ENCODE peak calls at places on chromosomes 11 and 22, in seven cellular contexts. One of them, this sample, is unnamed.

GRCh38 chr11:16759857-16760256 is 21.4 kb downstream of the C11orf58 start:
- DNase-seq in neural progenitor cell: no peak
- DNase-seq in A549: no peak
- DNase-seq in body of pancreas: no peak
- DNase-seq in kidney: no peak
- DNase-seq in SK-N-SH: no peak
- DNase-seq in fibroblast of mammary gland: no peak
- DNase-seq in this sample: no peak

GRCh38 chr11:132444891-132445290 is 1074.5 kb downstream of the NTM start:
- DNase-seq in A549: no peak
- DNase-seq in neural progenitor cell: no peak
- DNase-seq in fibroblast of mammary gland: no peak
- DNase-seq in SK-N-SH: no peak
- DNase-seq in body of pancreas: peak; percentile 55
- DNase-seq in kidney: no peak
- DNase-seq in this sample: no peak

GRCh38 chr22:46078241-46079092 is 71.9 kb upstream of the PPARA start:
- DNase-seq in body of pancreas: peak; percentile 90
- DNase-seq in kidney: peak; percentile 92
- DNase-seq in SK-N-SH: peak; percentile 68
- DNase-seq in fibroblast of mammary gland: peak; percentile 77
- DNase-seq in A549: peak; percentile 89
- DNase-seq in neural progenitor cell: no peak
- DNase-seq in this sample: peak; percentile 57

GRCh38 chr11:118202599-118203422 is 22.0 kb downstream of the JAML start:
- DNase-seq in neural progenitor cell: no peak
- DNase-seq in body of pancreas: peak; percentile 32
- DNase-seq in fibroblast of mammary gland: no peak
- DNase-seq in A549: no peak
- DNase-seq in kidney: no peak
- DNase-seq in SK-N-SH: no peak
- DNase-seq in this sample: no peak

GRCh38 chr22:26586556-26587325 is 3.2 kb downstream of the TPST2 start:
- DNase-seq in neural progenitor cell: no peak
- DNase-seq in body of pancreas: no peak
- DNase-seq in kidney: peak; percentile 57
- DNase-seq in fibroblast of mammary gland: no peak
- DNase-seq in SK-N-SH: no peak
- DNase-seq in A549: no peak
- DNase-seq in this sample: peak; percentile 55

GRCh38 chr11:118921929-118922744 is 3.6 kb downstream of the BCL9L start:
- DNase-seq in A549: peak; percentile 91
- DNase-seq in body of pancreas: peak; percentile 95
- DNase-seq in kidney: peak; percentile 96
- DNase-seq in fibroblast of mammary gland: peak; percentile 74
- DNase-seq in neural progenitor cell: peak; percentile 85
- DNase-seq in SK-N-SH: peak; percentile 80
- DNase-seq in this sample: peak; percentile 88

GRCh38 chr11:107769189-107769588 is 57.3 kb upstream of the SLN start:
- DNase-seq in fibroblast of mammary gland: peak; percentile 74
- DNase-seq in A549: no peak
- DNase-seq in kidney: no peak
- DNase-seq in SK-N-SH: no peak
- DNase-seq in body of pancreas: no peak
- DNase-seq in neural progenitor cell: no peak
- DNase-seq in this sample: peak; percentile 20

GRCh38 chr22:42256930-42257329 is 13.5 kb downstream of the TCF20 start:
- DNase-seq in A549: no peak
- DNase-seq in SK-N-SH: no peak
- DNase-seq in body of pancreas: no peak
- DNase-seq in neural progenitor cell: no peak
- DNase-seq in kidney: no peak
- DNase-seq in fibroblast of mammary gland: no peak
- DNase-seq in this sample: no peak

GRCh38 chr11:2929511-2929879 is 275 bp upstream of the PHLDA2 start:
- DNase-seq in SK-N-SH: peak; percentile 69
- DNase-seq in kidney: peak; percentile 92
- DNase-seq in A549: peak; percentile 81
- DNase-seq in neural progenitor cell: peak; percentile 57
- DNase-seq in fibroblast of mammary gland: peak; percentile 70
- DNase-seq in body of pancreas: peak; percentile 75
- DNase-seq in this sample: peak; percentile 86

GRCh38 chr11:45580399-45580798 is 85.0 kb downstream of the CHST1 start:
- DNase-seq in neural progenitor cell: peak; percentile 65
- DNase-seq in kidney: no peak
- DNase-seq in A549: peak; percentile 18
- DNase-seq in SK-N-SH: no peak
- DNase-seq in fibroblast of mammary gland: peak; percentile 43
- DNase-seq in body of pancreas: no peak
- DNase-seq in this sample: peak; percentile 28

GRCh38 chr22:50281957-50282356 is 11.8 kb upstream of the MAPK11 start:
- DNase-seq in body of pancreas: peak; percentile 64
- DNase-seq in SK-N-SH: no peak
- DNase-seq in fibroblast of mammary gland: no peak
- DNase-seq in A549: no peak
- DNase-seq in kidney: no peak
- DNase-seq in neural progenitor cell: no peak
- DNase-seq in this sample: no peak

GRCh38 chr11:70882716-70883085 is 369.7 kb downstream of the SHANK2 start:
- DNase-seq in body of pancreas: no peak
- DNase-seq in SK-N-SH: no peak
- DNase-seq in fibroblast of mammary gland: no peak
- DNase-seq in A549: no peak
- DNase-seq in kidney: peak; percentile 46
- DNase-seq in neural progenitor cell: no peak
- DNase-seq in this sample: no peak

GRCh38 chr11:95074806-95075563 is 8.3 kb downstream of the SRSF8 start:
- DNase-seq in A549: no peak
- DNase-seq in fibroblast of mammary gland: no peak
- DNase-seq in body of pancreas: peak; percentile 68
- DNase-seq in SK-N-SH: no peak
- DNase-seq in neural progenitor cell: no peak
- DNase-seq in kidney: peak; percentile 94
- DNase-seq in this sample: no peak

GRCh38 chr11:28887681-28888080 is 779.5 kb downstream of the METTL15 start:
- DNase-seq in fibroblast of mammary gland: no peak
- DNase-seq in body of pancreas: no peak
- DNase-seq in neural progenitor cell: no peak
- DNase-seq in SK-N-SH: no peak
- DNase-seq in A549: no peak
- DNase-seq in kidney: no peak
- DNase-seq in this sample: peak; percentile 10

GRCh38 chr11:76325149-76325548 is 55.8 kb downstream of the THAP12 start:
- DNase-seq in SK-N-SH: no peak
- DNase-seq in fibroblast of mammary gland: no peak
- DNase-seq in neural progenitor cell: no peak
- DNase-seq in body of pancreas: no peak
- DNase-seq in kidney: no peak
- DNase-seq in A549: no peak
- DNase-seq in this sample: no peak

GRCh38 chr11:130525307-130525706 is 76.9 kb downstream of the ADAMTS15 start:
- DNase-seq in kidney: no peak
- DNase-seq in SK-N-SH: no peak
- DNase-seq in neural progenitor cell: no peak
- DNase-seq in A549: no peak
- DNase-seq in body of pancreas: no peak
- DNase-seq in fibroblast of mammary gland: no peak
- DNase-seq in this sample: no peak

GRCh38 chr11:76209956-76210885 is 3.9 kb upstream of the WNT11 start:
- DNase-seq in A549: peak; percentile 52
- DNase-seq in body of pancreas: peak; percentile 79
- DNase-seq in SK-N-SH: peak; percentile 82
- DNase-seq in neural progenitor cell: peak; percentile 81
- DNase-seq in fibroblast of mammary gland: peak; percentile 65
- DNase-seq in kidney: peak; percentile 91
- DNase-seq in this sample: peak; percentile 85

GRCh38 chr11:44916797-44917196 is 33.9 kb downstream of the TP53I11 start:
- DNase-seq in neural progenitor cell: no peak
- DNase-seq in SK-N-SH: no peak
- DNase-seq in body of pancreas: no peak
- DNase-seq in fibroblast of mammary gland: no peak
- DNase-seq in A549: no peak
- DNase-seq in kidney: no peak
- DNase-seq in this sample: no peak

GRCh38 chr11:76382209-76382608 is 1.1 kb downstream of the GVQW3 start:
- DNase-seq in A549: no peak
- DNase-seq in fibroblast of mammary gland: no peak
- DNase-seq in neural progenitor cell: no peak
- DNase-seq in body of pancreas: no peak
- DNase-seq in SK-N-SH: no peak
- DNase-seq in kidney: no peak
- DNase-seq in this sample: no peak

GRCh38 chr11:17432041-17432440 is 43.6 kb upstream of the KCNJ11 start:
- DNase-seq in SK-N-SH: no peak
- DNase-seq in A549: no peak
- DNase-seq in body of pancreas: no peak
- DNase-seq in kidney: no peak
- DNase-seq in fibroblast of mammary gland: no peak
- DNase-seq in neural progenitor cell: no peak
- DNase-seq in this sample: no peak

GRCh38 chr11:71482216-71482615 is 29.2 kb downstream of the NADSYN1 start:
- DNase-seq in fibroblast of mammary gland: no peak
- DNase-seq in body of pancreas: no peak
- DNase-seq in SK-N-SH: no peak
- DNase-seq in kidney: no peak
- DNase-seq in A549: no peak
- DNase-seq in neural progenitor cell: no peak
- DNase-seq in this sample: no peak

GRCh38 chr11:67029146-67029545 is 6.2 kb downstream of the SYT12 start:
- DNase-seq in fibroblast of mammary gland: peak; percentile 33
- DNase-seq in kidney: no peak
- DNase-seq in body of pancreas: no peak
- DNase-seq in A549: no peak
- DNase-seq in neural progenitor cell: no peak
- DNase-seq in SK-N-SH: no peak
- DNase-seq in this sample: no peak

GRCh38 chr11:58576792-58577440 is 1.3 kb upstream of the LPXN start:
- DNase-seq in A549: peak; percentile 23
- DNase-seq in SK-N-SH: peak; percentile 5
- DNase-seq in kidney: no peak
- DNase-seq in fibroblast of mammary gland: peak; percentile 66
- DNase-seq in body of pancreas: no peak
- DNase-seq in neural progenitor cell: no peak
- DNase-seq in this sample: peak; percentile 57

GRCh38 chr11:105168457-105168856 is 28.9 kb upstream of the CARD18 start:
- DNase-seq in fibroblast of mammary gland: peak; percentile 51
- DNase-seq in neural progenitor cell: no peak
- DNase-seq in A549: no peak
- DNase-seq in SK-N-SH: no peak
- DNase-seq in kidney: no peak
- DNase-seq in body of pancreas: no peak
- DNase-seq in this sample: no peak

DNA sequence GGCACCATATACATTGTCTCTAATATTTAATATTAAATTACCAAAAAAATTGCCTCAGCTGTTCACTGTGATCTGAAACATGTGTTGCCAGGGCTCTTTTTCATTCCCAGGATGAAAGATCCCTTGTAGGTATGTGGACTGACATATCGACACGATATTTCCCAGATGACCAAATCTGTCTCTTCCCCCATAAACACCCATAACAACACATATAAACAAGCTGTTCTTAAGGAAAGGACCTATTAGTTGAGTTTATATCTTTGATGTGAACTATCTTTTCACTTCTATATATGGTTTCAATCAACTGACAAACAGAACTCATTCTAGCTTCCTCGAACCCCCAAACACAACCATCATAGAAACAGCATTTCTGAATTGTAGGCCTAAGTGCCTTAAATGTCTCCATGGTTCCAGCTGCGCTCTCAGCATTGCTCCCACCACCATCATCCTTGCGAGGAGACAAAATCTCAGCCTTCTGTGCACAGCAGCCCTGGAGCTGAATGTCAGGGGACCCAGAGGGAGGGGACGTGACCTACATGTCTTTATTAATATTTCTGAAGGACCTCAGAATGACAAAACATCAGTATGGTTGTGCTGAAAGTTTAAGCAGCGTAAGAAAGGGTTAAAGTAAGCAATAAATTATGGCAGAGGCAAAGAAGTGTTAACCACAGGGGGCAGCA is 67.0 kb downstream of the ETS1 start:
- DNase-seq in body of pancreas: no peak
- DNase-seq in neural progenitor cell: no peak
- DNase-seq in SK-N-SH: no peak
- DNase-seq in kidney: no peak
- DNase-seq in fibroblast of mammary gland: peak; percentile 43
- DNase-seq in A549: no peak
- DNase-seq in this sample: peak; percentile 55
- H3K4me3 ChIP-seq in body of pancreas: no peak overlapping the region
- H3K4me3 ChIP-seq in neural progenitor cell: no peak overlapping the region
- H3K4me3 ChIP-seq in SK-N-SH: peak overlapping the region; percentile 91
- H3K4me3 ChIP-seq in kidney: peak overlapping the region; percentile 69
- H3K4me3 ChIP-seq in fibroblast of mammary gland: peak overlapping the region; percentile 92
- H3K4me3 ChIP-seq in A549: peak overlapping the region; percentile 60
- H3K4me3 ChIP-seq in this sample: peak overlapping the region; percentile 79

GRCh38 chr22:20186183-20186870 is 35.5 kb upstream of the CCDC188 start:
- DNase-seq in kidney: no peak
- DNase-seq in fibroblast of mammary gland: no peak
- DNase-seq in SK-N-SH: peak; percentile 59
- DNase-seq in A549: peak; percentile 25
- DNase-seq in neural progenitor cell: peak; percentile 84
- DNase-seq in body of pancreas: no peak
- DNase-seq in this sample: no peak
- TF ChIP-seq CTCF in kidney: no peak
- TF ChIP-seq CTCF in fibroblast of mammary gland: no peak
- TF ChIP-seq CTCF in SK-N-SH: peak; percentile 19
- TF ChIP-seq CTCF in A549: no peak
- TF ChIP-seq CTCF in neural progenitor cell: peak; percentile 56
- TF ChIP-seq CTCF in body of pancreas: no peak
- TF ChIP-seq CTCF in this sample: no peak

DNA sequence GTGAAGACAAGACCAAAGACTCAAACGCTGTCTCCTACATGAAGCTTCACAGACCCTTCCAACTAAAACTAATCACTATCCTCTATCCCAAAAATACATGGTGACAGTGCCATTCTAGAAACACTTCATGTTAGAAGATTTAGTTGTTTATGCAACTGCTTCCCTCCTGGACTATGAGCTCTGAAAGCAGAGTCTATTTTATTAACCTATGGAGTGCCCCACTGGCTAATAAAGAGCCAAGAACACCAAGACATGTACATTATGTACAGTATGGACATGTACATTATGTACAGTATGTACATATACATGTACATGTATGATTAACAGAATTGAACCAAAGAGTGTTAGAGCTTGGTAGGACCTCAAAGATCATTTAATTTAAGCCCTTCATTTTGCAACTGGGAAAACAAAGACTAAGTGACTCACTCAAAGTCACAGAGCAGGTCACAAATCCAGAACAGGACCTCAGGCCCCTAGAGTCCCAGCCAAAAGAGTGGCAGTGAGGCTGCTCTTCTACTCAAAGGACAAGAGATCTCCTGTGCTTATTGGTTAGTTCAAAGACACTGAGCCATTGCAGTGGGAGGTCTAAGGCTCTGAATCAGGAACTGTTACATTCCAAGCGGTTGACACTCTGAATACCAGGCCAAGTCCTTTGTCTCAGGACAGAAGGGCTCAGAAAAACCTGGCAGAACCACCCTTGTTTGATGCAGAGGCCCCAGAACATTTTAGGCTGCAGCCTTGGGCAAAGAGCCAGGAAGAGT is 103.9 kb downstream of the FAM168A start:
- DNase-seq in fibroblast of mammary gland: peak; percentile 81
- DNase-seq in body of pancreas: no peak
- DNase-seq in A549: peak; percentile 38
- DNase-seq in kidney: no peak
- DNase-seq in neural progenitor cell: peak; percentile 72
- DNase-seq in SK-N-SH: no peak
- DNase-seq in this sample: peak; percentile 23
- H3K4me3 ChIP-seq in fibroblast of mammary gland: no peak overlapping the region
- H3K4me3 ChIP-seq in body of pancreas: no peak overlapping the region
- H3K4me3 ChIP-seq in A549: no peak overlapping the region
- H3K4me3 ChIP-seq in kidney: no peak overlapping the region
- H3K4me3 ChIP-seq in neural progenitor cell: no peak overlapping the region
- H3K4me3 ChIP-seq in SK-N-SH: no peak overlapping the region
- H3K4me3 ChIP-seq in this sample: no peak overlapping the region

GRCh38 chr11:127074151-127074761 is 73.7 kb upstream of the KIRREL3 start:
- DNase-seq in SK-N-SH: peak; percentile 36
- DNase-seq in A549: peak; percentile 77
- DNase-seq in neural progenitor cell: peak; percentile 56
- DNase-seq in fibroblast of mammary gland: peak; percentile 9
- DNase-seq in body of pancreas: peak; percentile 57
- DNase-seq in kidney: no peak
- DNase-seq in this sample: peak; percentile 22
- TF ChIP-seq CTCF in SK-N-SH: peak; percentile 55
- TF ChIP-seq CTCF in A549: peak; percentile 64
- TF ChIP-seq CTCF in neural progenitor cell: peak; percentile 53
- TF ChIP-seq CTCF in fibroblast of mammary gland: no peak
- TF ChIP-seq CTCF in body of pancreas: peak; percentile 12
- TF ChIP-seq CTCF in kidney: no peak
- TF ChIP-seq CTCF in this sample: peak; percentile 21

This sample was measured in fibroblast of villous mesenchyme.